ENCODE peak calls at places on chromosomes 13 and 19, in six cellular contexts. T is activated gamma-delta T cell treated with anti-CD3 and anti-CD28 coated beads, Interleukin-2, amount 50 U/mL, for 16 hours; L is left ventricle myocardium inferior; P is NK-92 treated with Interleukin-12 subunit alpha and Interleukin-12 subunit beta, amount 100 ng/mL, for 24 hours; B is germinal center; O is frontal cortex. W is an unnamed sample.

GRCh38 chr19:1672038-1672768 is 19.8 kb upstream of the TCF3 start:
- DNase-seq in B (peak), T (peak), O (peak), L (no peak), P (no peak), W (no peak)

GRCh38 chr13:73519720-73520119 is 460.9 kb downstream of the KLF5 start:
- DNase-seq in O (no peak), L (no peak), T (no peak), P (no peak), B (no peak), W (no peak)

GRCh38 chr19:7459773-7460172 is 29.1 kb downstream of the PEX11G start:
- DNase-seq in T (no peak), P (no peak), L (no peak), B (no peak), O (no peak), W (no peak)

GRCh38 chr13:100600915-100601314 is 12.3 kb upstream of the GGACT start:
- DNase-seq in B (no peak), O (no peak), P (no peak), T (no peak), L (no peak), W (no peak)

GRCh38 chr13:30033681-30034447 is 183.4 kb upstream of the UBL3 start:
- DNase-seq in O (no peak), B (no peak), T (no peak), P (no peak), L (no peak), W (no peak)

GRCh38 chr13:21225082-21225481 is 48.6 kb downstream of the MRPL57 start:
- DNase-seq in O (no peak), T (no peak), L (no peak), P (no peak), B (no peak), W (no peak)

GRCh38 chr19:29966594-29967249 is 24.7 kb downstream of the URI1 start:
- DNase-seq in T (no peak), O (no peak), P (no peak), L (no peak), B (no peak), W (no peak)

GRCh38 chr13:96898212-96898611 is 96.1 kb downstream of the OXGR1 start:
- DNase-seq in P (no peak), T (no peak), L (no peak), O (no peak), B (no peak), W (no peak)

GRCh38 chr19:50858896-50859295 is 4.2 kb downstream of the KLK3 start:
- DNase-seq in O (no peak), T (no peak), P (no peak), L (no peak), B (no peak), W (peak)

GRCh38 chr13:31361673-31362072 is 161.9 kb downstream of the B3GLCT start:
- DNase-seq in O (no peak), P (no peak), L (no peak), B (no peak), T (no peak), W (no peak)

GRCh38 chr19:32040246-32040645 is 305.2 kb upstream of the ZNF507 start:
- DNase-seq in L (no peak), B (no peak), T (no peak), P (no peak), O (no peak), W (no peak)

GRCh38 chr13:98056839-98057410 is 86.0 kb upstream of the FARP1 start:
- DNase-seq in B (no peak), T (no peak), O (no peak), L (no peak), P (no peak), W (no peak)

GRCh38 chr19:45451181-45451849 is 16.5 kb upstream of the FOSB start:
- DNase-seq in T (no peak), B (peak), O (no peak), P (no peak), L (no peak), W (no peak)

GRCh38 chr19:42269518-42270345 is 680 bp downstream of the CIC start:
- DNase-seq in T (no peak), O (no peak), B (no peak), P (no peak), L (no peak), W (no peak)

GRCh38 chr13:20101467-20102316 is 59.2 kb downstream of the GJA3 start:
- DNase-seq in O (no peak), P (no peak), L (no peak), B (no peak), T (no peak), W (no peak)

GRCh38 chr13:28583661-28584091 is 75.3 kb upstream of the POMP start:
- DNase-seq in O (no peak), P (no peak), B (no peak), T (no peak), L (no peak), W (no peak)

GRCh38 chr19:47176627-47177090 is 46.0 kb downstream of the SAE1 start:
- DNase-seq in B (no peak), L (no peak), O (no peak), T (peak), P (no peak), W (no peak)

GRCh38 chr13:49559006-49559405 is 26.4 kb downstream of the RCBTB1 start:
- DNase-seq in L (no peak), O (no peak), B (no peak), P (no peak), T (no peak), W (no peak)

GRCh38 chr19:1811472-1811894 is 593 bp downstream of the ATP8B3 start:
- DNase-seq in P (no peak), O (no peak), L (peak), B (no peak), T (no peak), W (no peak)

GRCh38 chr19:19642506-19643157 is 825 bp downstream of the GMIP start:
- DNase-seq in T (peak), L (no peak), O (no peak), B (peak), P (no peak), W (peak)

GRCh38 chr13:65965496-65965895 is 1264.6 kb downstream of the PCDH9 start:
- DNase-seq in O (no peak), L (no peak), B (no peak), P (no peak), T (no peak), W (no peak)

GRCh38 chr19:22893855-22894270 is 61.8 kb downstream of the ZNF723 start:
- DNase-seq in L (no peak), B (no peak), O (no peak), P (no peak), T (no peak), W (no peak)

GRCh38 chr13:27211771-27212364 is 39.5 kb upstream of the RPL21 start:
- DNase-seq in B (no peak), P (no peak), T (no peak), O (no peak), L (no peak), W (no peak)

GRCh38 chr19:1064661-1065605 is 2.0 kb upstream of the ARHGAP45 start:
- DNase-seq in L (peak), P (no peak), T (no peak), O (peak), B (peak), W (no peak)

GRCh38 chr19:6738726-6739389 is 622 bp upstream of the TRIP10 start:
- DNase-seq in P (no peak), L (peak), T (peak), O (no peak), B (no peak), W (no peak)

GRCh38 chr13:94065741-94066140 is 413.7 kb downstream of the DCT start:
- DNase-seq in P (no peak), O (no peak), B (no peak), T (no peak), L (no peak), W (no peak)

GRCh38 chr19:29690842-29691241 is 24.2 kb downstream of the C19orf12 start:
- DNase-seq in B (no peak), P (peak), L (no peak), T (peak), O (no peak), W (peak)

GRCh38 chr13:113160983-113161382 is 2.5 kb downstream of the PROZ start:
- DNase-seq in L (no peak), O (no peak), T (no peak), P (no peak), B (no peak), W (no peak)

GRCh38 chr19:31616031-31616430 is 266.8 kb upstream of the TSHZ3 start:
- DNase-seq in T (no peak), L (no peak), B (no peak), P (no peak), O (no peak), W (no peak)

GRCh38 chr13:75359266-75359665 is 122.7 kb downstream of the TBC1D4 start:
- DNase-seq in T (no peak), P (no peak), B (no peak), O (no peak), L (no peak), W (no peak)

GRCh38 chr19:18496167-18496979 is 25.5 kb downstream of the ELL start:
- DNase-seq in P (peak), T (peak), O (no peak), B (no peak), L (peak), W (no peak)

GRCh38 chr13:21670006-21670882 is 629 bp upstream of the FGF9 start:
- DNase-seq in L (peak), O (peak), T (peak), B (peak), P (peak), W (peak)

GRCh38 chr19:42436006-42436405 is 6.7 kb downstream of the CXCL17 start:
- DNase-seq in B (no peak), T (no peak), P (no peak), O (no peak), L (no peak), W (no peak)

GRCh38 chr13:28451482-28452217 is 43.3 kb downstream of the FLT1 start:
- DNase-seq in O (no peak), B (no peak), T (no peak), P (no peak), L (no peak), W (no peak)

GRCh38 chr19:51142119-51142518 is at the start of gene SIGLEC7:
- DNase-seq in B (no peak), P (no peak), T (no peak), L (peak), O (no peak), W (no peak)

GRCh38 chr19:16161848-16162247 is 11.5 kb downstream of the CIB3 start:
- DNase-seq in L (no peak), B (no peak), P (no peak), O (no peak), T (no peak), W (no peak)